ENCODE peak calls at places on chromosomes 5 and 9, in nine cellular contexts. One of them, this sample, is unnamed.

GRCh38 chr5:84113246-84114118 is 271.2 kb downstream of the EDIL3 start:
- DNase-seq in pancreas: no peak
- DNase-seq in K562: no peak
- DNase-seq in tibial nerve: no peak
- DNase-seq in DND-41: no peak
- DNase-seq in HCT116: peak; percentile 10
- DNase-seq in neural progenitor cell: peak; percentile 72
- DNase-seq in H1: peak; percentile 51
- DNase-seq in A549: no peak
- DNase-seq in this sample: no peak

GRCh38 chr9:129141066-129142041 is 30.1 kb downstream of the PTPA start:
- DNase-seq in neural progenitor cell: peak; percentile 34
- DNase-seq in H1: no peak
- DNase-seq in HCT116: no peak
- DNase-seq in pancreas: no peak
- DNase-seq in A549: peak; percentile 31
- DNase-seq in tibial nerve: peak; percentile 54
- DNase-seq in K562: peak; percentile 31
- DNase-seq in DND-41: no peak
- DNase-seq in this sample: no peak

GRCh38 chr9:86687788-86688187 is 259.5 kb downstream of the GAS1 start:
- DNase-seq in neural progenitor cell: no peak
- DNase-seq in A549: no peak
- DNase-seq in K562: no peak
- DNase-seq in DND-41: no peak
- DNase-seq in HCT116: no peak
- DNase-seq in H1: no peak
- DNase-seq in tibial nerve: no peak
- DNase-seq in pancreas: no peak
- DNase-seq in this sample: no peak

GRCh38 chr5:10505517-10506095 is 58.3 kb upstream of the ANKRD33B start:
- DNase-seq in A549: no peak
- DNase-seq in DND-41: no peak
- DNase-seq in pancreas: no peak
- DNase-seq in H1: no peak
- DNase-seq in K562: peak; percentile 39
- DNase-seq in neural progenitor cell: no peak
- DNase-seq in HCT116: no peak
- DNase-seq in tibial nerve: no peak
- DNase-seq in this sample: no peak

GRCh38 chr9:36328798-36329411 is 70.7 kb upstream of the GNE start:
- DNase-seq in tibial nerve: no peak
- DNase-seq in H1: no peak
- DNase-seq in neural progenitor cell: peak; percentile 68
- DNase-seq in A549: peak; percentile 82
- DNase-seq in pancreas: no peak
- DNase-seq in K562: peak; percentile 46
- DNase-seq in DND-41: peak; percentile 53
- DNase-seq in HCT116: peak; percentile 63
- DNase-seq in this sample: peak; percentile 75

GRCh38 chr5:159105318-159106053 is 5.8 kb upstream of the EBF1 start:
- DNase-seq in pancreas: no peak
- DNase-seq in K562: no peak
- DNase-seq in HCT116: no peak
- DNase-seq in tibial nerve: no peak
- DNase-seq in A549: no peak
- DNase-seq in H1: no peak
- DNase-seq in DND-41: no peak
- DNase-seq in neural progenitor cell: peak; percentile 64
- DNase-seq in this sample: no peak

GRCh38 chr9:105103776-105104175 is 140.7 kb upstream of the SLC44A1 start:
- DNase-seq in neural progenitor cell: no peak
- DNase-seq in tibial nerve: no peak
- DNase-seq in K562: no peak
- DNase-seq in DND-41: no peak
- DNase-seq in A549: peak; percentile 44
- DNase-seq in HCT116: no peak
- DNase-seq in H1: no peak
- DNase-seq in pancreas: no peak
- DNase-seq in this sample: no peak

GRCh38 chr9:4508907-4509589 is 18.8 kb downstream of the SLC1A1 start:
- DNase-seq in H1: no peak
- DNase-seq in A549: no peak
- DNase-seq in K562: no peak
- DNase-seq in pancreas: no peak
- DNase-seq in neural progenitor cell: no peak
- DNase-seq in HCT116: no peak
- DNase-seq in DND-41: no peak
- DNase-seq in tibial nerve: no peak
- DNase-seq in this sample: peak; percentile 33

GRCh38 chr5:11527994-11528393 is 376.3 kb downstream of the CTNND2 start:
- DNase-seq in pancreas: no peak
- DNase-seq in K562: no peak
- DNase-seq in neural progenitor cell: no peak
- DNase-seq in tibial nerve: no peak
- DNase-seq in DND-41: no peak
- DNase-seq in H1: no peak
- DNase-seq in A549: no peak
- DNase-seq in HCT116: no peak
- DNase-seq in this sample: no peak

GRCh38 chr5:55570026-55570425 is 35.3 kb upstream of the PLPP1 start:
- DNase-seq in HCT116: no peak
- DNase-seq in neural progenitor cell: peak; percentile 10
- DNase-seq in H1: no peak
- DNase-seq in tibial nerve: no peak
- DNase-seq in DND-41: no peak
- DNase-seq in pancreas: no peak
- DNase-seq in K562: no peak
- DNase-seq in A549: no peak
- DNase-seq in this sample: peak; percentile 43

GRCh38 chr5:113806250-113806649 is 292.8 kb downstream of the YTHDC2 start:
- DNase-seq in tibial nerve: no peak
- DNase-seq in neural progenitor cell: peak; percentile 45
- DNase-seq in DND-41: no peak
- DNase-seq in HCT116: no peak
- DNase-seq in pancreas: no peak
- DNase-seq in A549: no peak
- DNase-seq in K562: no peak
- DNase-seq in H1: no peak
- DNase-seq in this sample: peak; percentile 17

GRCh38 chr5:78562719-78563330 is 85.7 kb downstream of the LHFPL2 start:
- DNase-seq in HCT116: no peak
- DNase-seq in DND-41: no peak
- DNase-seq in A549: no peak
- DNase-seq in neural progenitor cell: no peak
- DNase-seq in pancreas: no peak
- DNase-seq in H1: no peak
- DNase-seq in tibial nerve: no peak
- DNase-seq in K562: no peak
- DNase-seq in this sample: no peak

GRCh38 chr5:1692381-1692780 is 107.3 kb downstream of the MRPL36 start:
- DNase-seq in A549: no peak
- DNase-seq in HCT116: no peak
- DNase-seq in H1: no peak
- DNase-seq in tibial nerve: no peak
- DNase-seq in DND-41: no peak
- DNase-seq in pancreas: no peak
- DNase-seq in K562: no peak
- DNase-seq in neural progenitor cell: no peak
- DNase-seq in this sample: no peak

GRCh38 chr5:169577966-169578365 is 5.6 kb upstream of the SPDL1 start:
- DNase-seq in K562: no peak
- DNase-seq in H1: no peak
- DNase-seq in neural progenitor cell: peak; percentile 34
- DNase-seq in DND-41: no peak
- DNase-seq in HCT116: no peak
- DNase-seq in tibial nerve: no peak
- DNase-seq in A549: peak; percentile 33
- DNase-seq in pancreas: no peak
- DNase-seq in this sample: peak; percentile 17

GRCh38 chr9:12091865-12092527 is 601.2 kb upstream of the TYRP1 start:
- DNase-seq in HCT116: no peak
- DNase-seq in K562: no peak
- DNase-seq in neural progenitor cell: peak; percentile 1
- DNase-seq in A549: no peak
- DNase-seq in tibial nerve: no peak
- DNase-seq in H1: no peak
- DNase-seq in DND-41: no peak
- DNase-seq in pancreas: no peak
- DNase-seq in this sample: no peak

GRCh38 chr5:172005708-172006377 is 595 bp downstream of the FBXW11 start:
- DNase-seq in A549: peak; percentile 25
- DNase-seq in K562: peak; percentile 34
- DNase-seq in H1: no peak
- DNase-seq in HCT116: no peak
- DNase-seq in tibial nerve: no peak
- DNase-seq in neural progenitor cell: peak; percentile 69
- DNase-seq in pancreas: peak; percentile 89
- DNase-seq in DND-41: peak; percentile 34
- DNase-seq in this sample: peak; percentile 59

GRCh38 chr5:81749562-81750307 is 1.2 kb downstream of the SSBP2 start:
- DNase-seq in A549: no peak
- DNase-seq in DND-41: peak; percentile 80
- DNase-seq in HCT116: no peak
- DNase-seq in neural progenitor cell: peak; percentile 80
- DNase-seq in tibial nerve: no peak
- DNase-seq in K562: peak; percentile 36
- DNase-seq in H1: no peak
- DNase-seq in pancreas: peak; percentile 83
- DNase-seq in this sample: peak; percentile 69

GRCh38 chr5:3343911-3344310 is 251.7 kb upstream of the IRX1 start:
- DNase-seq in DND-41: no peak
- DNase-seq in pancreas: no peak
- DNase-seq in A549: no peak
- DNase-seq in tibial nerve: no peak
- DNase-seq in HCT116: no peak
- DNase-seq in neural progenitor cell: no peak
- DNase-seq in K562: no peak
- DNase-seq in H1: no peak
- DNase-seq in this sample: no peak

GRCh38 chr5:436641-436975 is 6.4 kb upstream of the EXOC3 start:
- DNase-seq in H1: no peak
- DNase-seq in K562: no peak
- DNase-seq in tibial nerve: no peak
- DNase-seq in HCT116: no peak
- DNase-seq in pancreas: no peak
- DNase-seq in neural progenitor cell: no peak
- DNase-seq in A549: no peak
- DNase-seq in DND-41: no peak
- DNase-seq in this sample: no peak
- TF ChIP-seq CTCF in H1: no peak
- TF ChIP-seq CTCF in K562: no peak
- TF ChIP-seq CTCF in tibial nerve: no peak
- TF ChIP-seq CTCF in HCT116: no peak
- TF ChIP-seq CTCF in pancreas: no peak
- TF ChIP-seq CTCF in neural progenitor cell: no peak
- TF ChIP-seq CTCF in A549: peak; percentile 6
- TF ChIP-seq CTCF in DND-41: no peak
- TF ChIP-seq CTCF in this sample: no peak

DNA sequence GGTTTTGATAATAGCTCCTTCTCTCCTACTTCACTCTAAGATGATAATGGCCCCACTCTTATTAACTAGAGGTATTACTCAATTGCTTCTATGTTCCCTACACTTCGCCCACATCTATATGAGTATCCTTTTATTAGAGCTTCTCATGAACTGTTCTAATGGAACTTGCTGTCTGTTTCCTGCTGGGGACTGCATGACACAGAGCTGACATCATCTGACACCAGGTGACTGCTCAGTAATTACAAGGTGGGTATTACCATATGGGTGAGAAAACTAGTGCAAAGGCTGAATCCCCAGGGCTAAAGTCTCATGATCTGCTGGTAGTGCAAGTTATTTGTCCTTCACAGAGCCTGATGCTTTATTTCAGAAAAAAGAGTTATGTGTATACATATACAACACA is 146.2 kb upstream of the PLCXD3 start:
- DNase-seq in tibial nerve: no peak
- DNase-seq in K562: no peak
- DNase-seq in neural progenitor cell: no peak
- DNase-seq in HCT116: no peak
- DNase-seq in DND-41: no peak
- DNase-seq in H1: no peak
- DNase-seq in A549: no peak
- DNase-seq in pancreas: no peak
- DNase-seq in this sample: no peak
- H3K4me1 ChIP-seq in tibial nerve: no peaks in the 10 kb centered on the region
- H3K4me1 ChIP-seq in K562: no peaks in the 10 kb centered on the region
- H3K4me1 ChIP-seq in neural progenitor cell: no peaks in the 10 kb centered on the region
- H3K4me1 ChIP-seq in HCT116: no peaks in the 10 kb centered on the region
- H3K4me1 ChIP-seq in DND-41: no peaks in the 10 kb centered on the region
- H3K4me1 ChIP-seq in H1: no peaks in the 10 kb centered on the region
- H3K4me1 ChIP-seq in A549: no peaks in the 10 kb centered on the region
- H3K4me1 ChIP-seq in pancreas: no peaks in the 10 kb centered on the region
- H3K4me1 ChIP-seq in this sample: no peaks in the 10 kb centered on the region

GRCh38 chr5:154193176-154193575 is 2.6 kb downstream of the GALNT10 start:
- DNase-seq in K562: no peak
- DNase-seq in DND-41: no peak
- DNase-seq in A549: no peak
- DNase-seq in pancreas: no peak
- DNase-seq in neural progenitor cell: no peak
- DNase-seq in tibial nerve: no peak
- DNase-seq in H1: no peak
- DNase-seq in HCT116: no peak
- DNase-seq in this sample: no peak

GRCh38 chr5:154190652-154191304 is at the start of gene GALNT10:
- DNase-seq in neural progenitor cell: peak; percentile 91
- DNase-seq in A549: peak; percentile 68
- DNase-seq in tibial nerve: no peak
- DNase-seq in pancreas: peak; percentile 84
- DNase-seq in HCT116: peak; percentile 21
- DNase-seq in DND-41: peak; percentile 63
- DNase-seq in K562: peak; percentile 87
- DNase-seq in H1: no peak
- DNase-seq in this sample: peak; percentile 84

GRCh38 chr5:154189819-154190651 is 498 bp upstream of the GALNT10 start:
- DNase-seq in neural progenitor cell: peak; percentile 92
- DNase-seq in pancreas: peak; percentile 95
- DNase-seq in K562: peak; percentile 90
- DNase-seq in DND-41: peak; percentile 79
- DNase-seq in HCT116: peak; percentile 51
- DNase-seq in A549: peak; percentile 83
- DNase-seq in tibial nerve: peak; percentile 64
- DNase-seq in H1: no peak
- DNase-seq in this sample: peak; percentile 87

GRCh38 chr5:154193636-154194035 is 3.1 kb downstream of the GALNT10 start:
- DNase-seq in K562: no peak
- DNase-seq in tibial nerve: no peak
- DNase-seq in HCT116: no peak
- DNase-seq in H1: no peak
- DNase-seq in neural progenitor cell: no peak
- DNase-seq in pancreas: no peak
- DNase-seq in DND-41: no peak
- DNase-seq in A549: no peak
- DNase-seq in this sample: no peak

GRCh38 chr5:154191467-154192261 is 1.1 kb downstream of the GALNT10 start:
- DNase-seq in A549: no peak
- DNase-seq in neural progenitor cell: no peak
- DNase-seq in K562: no peak
- DNase-seq in tibial nerve: no peak
- DNase-seq in DND-41: no peak
- DNase-seq in H1: no peak
- DNase-seq in HCT116: no peak
- DNase-seq in pancreas: no peak
- DNase-seq in this sample: peak; percentile 51
- TF ChIP-seq CTCF in A549: no peak
- TF ChIP-seq CTCF in neural progenitor cell: no peak
- TF ChIP-seq CTCF in K562: no peak
- TF ChIP-seq CTCF in tibial nerve: no peak
- TF ChIP-seq CTCF in DND-41: no peak
- TF ChIP-seq CTCF in H1: no peak
- TF ChIP-seq CTCF in HCT116: no peak
- TF ChIP-seq CTCF in pancreas: no peak
- TF ChIP-seq CTCF in this sample: no peak

GRCh38 chr5:135534609-135535419 is 950 bp downstream of the NEUROG1 start:
- DNase-seq in HCT116: no peak
- DNase-seq in K562: no peak
- DNase-seq in DND-41: no peak
- DNase-seq in neural progenitor cell: peak; percentile 83
- DNase-seq in H1: no peak
- DNase-seq in tibial nerve: no peak
- DNase-seq in A549: no peak
- DNase-seq in pancreas: no peak
- DNase-seq in this sample: no peak
- H3K4me1 ChIP-seq in HCT116: no peaks in the 10 kb centered on the region
- H3K4me1 ChIP-seq in K562: no peaks in the 10 kb centered on the region
- H3K4me1 ChIP-seq in DND-41: no peaks in the 10 kb centered on the region
- H3K4me1 ChIP-seq in neural progenitor cell: peaks cover 16% of the 10 kb centered on the region
- H3K4me1 ChIP-seq in H1: peaks cover 11% of the 10 kb centered on the region
- H3K4me1 ChIP-seq in tibial nerve: no peaks in the 10 kb centered on the region
- H3K4me1 ChIP-seq in A549: peaks cover 7% of the 10 kb centered on the region
- H3K4me1 ChIP-seq in pancreas: no peaks in the 10 kb centered on the region
- H3K4me1 ChIP-seq in this sample: no peaks in the 10 kb centered on the region

This sample was measured in cardiac muscle cell.